ENCODE peak calls at places on chromosomes 5 and 9, in five cellular contexts. N is NCI-H1694 treated with DMSO at 0.1 percent for 48 hours, G is smooth muscle cell of the brain vasculature, Z is mesothelial cell of epicardium, M is A549. K is an unnamed sample.

GRCh38 chr5:123092696-123093095 is 3.7 kb downstream of the PRDM6 start:
- DNase-seq in N (no peak), G (no peak), Z (no peak), M (no peak), K (no peak)

GRCh38 chr9:14251146-14252071 is 62.5 kb downstream of the NFIB start:
- DNase-seq in N (no peak), G (no peak), Z (peak; percentile 49), M (peak; percentile 25), K (peak; percentile 28)

GRCh38 chr5:172646716-172647285 is 5.7 kb downstream of the NEURL1B start:
- DNase-seq in N (no peak), G (no peak), Z (no peak), M (peak; percentile 73), K (no peak)

GRCh38 chr9:127166651-127167524 is 44.5 kb upstream of the ANGPTL2 start:
- DNase-seq in N (no peak), G (no peak), Z (no peak), M (no peak), K (no peak)

GRCh38 chr9:88732128-88732527 is 197.2 kb downstream of the NXNL2 start:
- DNase-seq in N (no peak), G (peak; percentile 91), Z (no peak), M (no peak), K (no peak)

GRCh38 chr5:137695651-137696428 is 40.0 kb downstream of the KLHL3 start:
- DNase-seq in N (no peak), G (no peak), Z (no peak), M (no peak), K (no peak)

GRCh38 chr5:61228691-61229280 is 66.5 kb upstream of the SMIM15 start:
- DNase-seq in N (no peak), G (no peak), Z (no peak), M (no peak), K (no peak)

GRCh38 chr9:35756275-35756742 is 2.2 kb upstream of the MSMP start:
- DNase-seq in N (no peak), G (no peak), Z (no peak), M (no peak), K (peak; percentile 75)

GRCh38 chr5:132195727-132196126 is 31.9 kb downstream of the P4HA2 start:
- DNase-seq in N (no peak), G (no peak), Z (no peak), M (no peak), K (no peak)

K was measured in progenitor cell of endocrine pancreas.